ENCODE peak calls at places on chromosomes 1 and 21, in nine cellular contexts. B is KBM-7; I is left cardiac atrium; X is ELF-1; N is SK-N-MC; G is activated naive CD8-positive, alpha-beta T cell treated with anti-CD3 and anti-CD28 coated beads, Interleukin-2, amount 50 U/mL, for 24 hours; L is CD8-positive, alpha-beta T cell; M is A549; V is OCI-M1. Q is an unnamed sample.
A peak's percentile ranks its signal among the peaks of the same experiment; 100 is the strongest.

GRCh38 chr1:26740023-26740422 is 44.2 kb downstream of the ARID1A start:
- DNase-seq in V (no peak), N (no peak), L (no peak), X (no peak), G (no peak), B (no peak), I (no peak), M (no peak), Q (no peak)

GRCh38 chr1:24233684-24234600 is 46.9 kb upstream of the IFNLR1 start:
- DNase-seq in B (no peak), L (no peak), I (no peak), N (no peak), V (no peak), G (no peak), M (no peak), X (peak; percentile 80), Q (no peak)

GRCh38 chr1:38190978-38191377 is 144.4 kb upstream of the POU3F1 start:
- DNase-seq in L (no peak), N (no peak), V (no peak), X (no peak), I (no peak), B (no peak), G (no peak), M (no peak), Q (no peak)

GRCh38 chr1:11967028-11967547 is 13.2 kb upstream of the MFN2 start:
- DNase-seq in L (no peak), B (peak; percentile 64), I (no peak), X (peak; percentile 87), M (peak; percentile 82), N (no peak), G (no peak), V (peak; percentile 40), Q (peak; percentile 74)

GRCh38 chr1:221040716-221041275 is 161.6 kb downstream of the HLX start:
- DNase-seq in L (no peak), N (no peak), X (no peak), B (no peak), M (peak; percentile 36), G (no peak), I (no peak), V (no peak), Q (no peak)

GRCh38 chr21:21045538-21045937 is 47.3 kb downstream of the NCAM2 start:
- DNase-seq in I (no peak), M (no peak), B (no peak), X (no peak), N (no peak), L (no peak), G (no peak), V (peak; percentile 76), Q (no peak)

GRCh38 chr1:34403156-34403555 is 226.4 kb downstream of the C1orf94 start:
- DNase-seq in M (no peak), X (no peak), N (no peak), B (no peak), I (no peak), L (no peak), G (no peak), V (no peak), Q (no peak)

GRCh38 chr21:29540289-29540688 is 241.6 kb downstream of the BACH1 start:
- DNase-seq in V (no peak), X (no peak), B (no peak), N (no peak), G (no peak), I (no peak), M (no peak), L (no peak), Q (no peak)

GRCh38 chr1:59697138-59697811 is 117.5 kb upstream of the HOOK1 start:
- DNase-seq in X (no peak), M (no peak), V (peak; percentile 71), L (no peak), G (peak; percentile 20), N (no peak), I (no peak), B (peak; percentile 75), Q (no peak)

GRCh38 chr21:42475526-42476492 is 20.2 kb downstream of the RSPH1 start:
- DNase-seq in B (no peak), V (no peak), I (no peak), L (no peak), N (no peak), X (no peak), G (no peak), M (no peak), Q (no peak)

GRCh38 chr1:818611-819291 is 105.0 kb upstream of the SAMD11 start:
- DNase-seq in M (no peak), I (no peak), B (no peak), V (no peak), G (no peak), N (no peak), X (no peak), L (no peak), Q (no peak)

Q was measured in 8988T.